ENCODE peak calls at places on chromosomes 16 and 17, in ten cellular contexts. C is endothelial cell, V is lower leg skin, T is RWPE2, S is astrocyte of the spinal cord, L is psoas muscle, E is esophagus squamous epithelium, Z is upper lobe of right lung, Q is uterus, R is fibroblast of pulmonary artery. H is an unnamed sample.
A peak's percentile ranks its signal among the peaks of the same experiment; 100 is the strongest.

GRCh38 chr17:45740553-45741330 is 43.4 kb upstream of the CRHR1 start:
- DNase-seq in C (peak; percentile 37), E (no peak), R (peak; percentile 5), Z (no peak), L (peak; percentile 67), V (no peak), T (no peak), S (peak; percentile 9), Q (peak; percentile 21), H (no peak)

GRCh38 chr17:59786536-59787319 is 79.3 kb downstream of the VMP1 start:
- DNase-seq in L (no peak), T (peak; percentile 84), E (peak; percentile 39), Q (peak; percentile 33), C (no peak), Z (no peak), V (peak; percentile 84), S (peak; percentile 100), R (peak; percentile 100), H (no peak)

GRCh38 chr16:5412721-5413120 is 315.1 kb upstream of the EEF2KMT start:
- DNase-seq in C (peak; percentile 18), T (no peak), L (no peak), S (no peak), E (no peak), V (no peak), Z (no peak), Q (no peak), R (no peak), H (no peak)

GRCh38 chr16:56847173-56847948 is 17.6 kb upstream of the SLC12A3 start:
- DNase-seq in L (no peak), S (no peak), C (no peak), T (no peak), R (no peak), Z (no peak), Q (peak; percentile 33), V (no peak), E (no peak), H (no peak)

GRCh38 chr16:88649924-88650748 is 717 bp downstream of the CYBA start:
- DNase-seq in Q (no peak), S (no peak), C (no peak), T (no peak), L (no peak), Z (peak; percentile 84), R (peak; percentile 22), E (no peak), V (no peak), H (no peak)

GRCh38 chr17:82030470-82031302 is 792 bp upstream of the RAC3 start:
- DNase-seq in R (peak; percentile 89), C (peak; percentile 92), T (no peak), L (peak; percentile 94), Z (peak; percentile 93), E (no peak), S (peak; percentile 84), V (peak; percentile 67), Q (peak; percentile 81), H (peak; percentile 93)

GRCh38 chr17:41522301-41523224 is 3.9 kb upstream of the KRT15 start:
- DNase-seq in Q (no peak), V (no peak), R (no peak), E (no peak), S (no peak), Z (no peak), L (no peak), T (no peak), C (no peak), H (no peak)

GRCh38 chr17:52106070-52106469 is 52.4 kb downstream of the CA10 start:
- DNase-seq in E (no peak), S (no peak), Z (no peak), R (no peak), T (no peak), L (no peak), C (no peak), Q (no peak), V (no peak), H (no peak)

GRCh38 chr16:50568187-50568830 is 20.1 kb downstream of the NKD1 start:
- DNase-seq in E (no peak), Q (no peak), V (no peak), L (no peak), S (no peak), T (no peak), C (no peak), Z (peak; percentile 32), R (no peak), H (no peak)

GRCh38 chr17:45147581-45148182 is 593 bp upstream of the HEXIM1 start:
- DNase-seq in Z (peak; percentile 91), V (peak; percentile 79), T (no peak), Q (peak; percentile 83), E (no peak), R (peak; percentile 97), C (peak; percentile 71), S (peak; percentile 97), L (peak; percentile 93), H (peak; percentile 79)

GRCh38 chr16:85944572-85945423 is 45.8 kb downstream of the IRF8 start:
- DNase-seq in C (no peak), L (no peak), E (no peak), Q (no peak), S (no peak), V (no peak), R (no peak), Z (no peak), T (no peak), H (no peak)

GRCh38 chr16:15903960-15904359 is 15.6 kb upstream of the CEP20 start:
- DNase-seq in R (no peak), Q (no peak), E (no peak), L (no peak), V (no peak), Z (no peak), T (no peak), C (no peak), S (no peak), H (no peak)

GRCh38 chr17:58520843-58521430 is 6.5 kb upstream of the MTMR4 start:
- DNase-seq in R (peak; percentile 34), L (no peak), S (no peak), Z (no peak), C (peak; percentile 53), E (no peak), Q (no peak), T (no peak), V (no peak), H (no peak)

GRCh38 chr17:64547354-64547753 is 40.6 kb downstream of the CEP95 start:
- DNase-seq in R (no peak), V (no peak), T (no peak), Q (no peak), L (no peak), C (no peak), S (no peak), E (no peak), Z (no peak), H (no peak)

GRCh38 chr17:21191698-21192097 is 22.3 kb downstream of the TMEM11 start:
- DNase-seq in L (no peak), C (no peak), S (no peak), T (no peak), E (no peak), R (no peak), Q (no peak), V (no peak), Z (no peak), H (no peak)

GRCh38 chr17:73140531-73140930 is 24.3 kb upstream of the SSTR2 start:
- DNase-seq in Q (no peak), L (no peak), E (no peak), C (no peak), T (no peak), S (no peak), R (no peak), Z (no peak), V (no peak), H (no peak)
- TF ChIP-seq CTCF in Q (no peak), L (no peak), E (no peak), C (no peak), T (no peak), S (no peak), R (no peak), Z (no peak), V (no peak), H (no peak)

DNA sequence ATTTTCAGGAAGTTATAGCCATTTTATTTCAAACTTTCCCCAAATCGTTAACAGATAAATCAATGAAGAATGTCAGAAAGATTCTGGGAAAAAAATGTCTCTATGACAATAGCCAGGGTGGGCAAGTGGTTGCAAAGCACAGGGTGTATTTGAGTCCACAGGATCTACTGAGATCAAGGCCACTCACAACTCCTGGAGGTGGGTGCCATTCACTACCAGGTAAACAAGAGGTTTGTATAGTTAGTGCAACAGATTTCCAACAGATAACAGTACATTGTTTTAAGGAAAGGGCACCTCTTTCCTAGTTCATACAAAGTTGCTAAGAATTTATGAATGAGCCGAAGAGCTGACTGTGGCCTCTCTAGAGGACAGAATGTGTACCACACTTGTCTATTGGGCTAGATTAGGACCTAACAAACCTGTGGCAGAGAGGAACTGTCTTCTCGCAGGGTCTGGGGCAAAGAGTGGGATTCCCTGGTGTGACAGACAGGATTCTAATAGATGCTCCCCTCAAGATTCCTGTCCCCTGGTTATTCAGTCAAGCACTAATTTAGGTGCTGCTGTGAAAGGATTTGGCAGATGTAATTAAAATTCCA is 52.0 kb upstream of the ZNF629 start:
- DNase-seq in T (no peak), V (no peak), Z (no peak), C (no peak), R (no peak), L (no peak), E (no peak), S (no peak), Q (no peak), H (no peak)
- TF ChIP-seq CTCF in T (no peak), V (no peak), Z (no peak), C (no peak), R (peak; percentile 7), L (no peak), E (no peak), S (no peak), Q (no peak), H (no peak)

DNA sequence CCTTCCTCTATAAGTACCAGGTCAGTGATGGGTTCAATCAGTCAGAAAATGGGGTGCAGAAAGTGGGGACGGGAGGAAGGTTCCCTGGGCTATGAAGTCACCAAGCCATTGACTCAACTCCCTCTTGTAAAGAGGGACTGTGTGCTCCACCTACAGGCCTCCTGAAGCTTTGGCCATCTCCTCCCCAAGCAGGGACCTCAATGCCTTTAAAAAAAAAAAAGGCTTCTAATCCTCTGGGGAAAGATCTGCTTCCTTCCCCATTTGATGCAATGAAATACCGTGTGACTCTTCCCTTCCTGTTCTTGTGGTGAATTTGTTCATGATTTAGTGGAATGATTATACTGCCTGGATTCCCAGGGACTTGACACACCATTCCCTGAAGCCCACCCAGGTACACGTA is 30.8 kb downstream of the VWA3A start:
- DNase-seq in L (no peak), C (no peak), E (no peak), R (peak; percentile 6), T (no peak), Q (no peak), S (no peak), Z (no peak), V (no peak), H (no peak)
- TF ChIP-seq CTCF in L (no peak), C (no peak), E (no peak), R (no peak), T (no peak), Q (no peak), S (no peak), Z (peak; percentile 8), V (no peak), H (no peak)

DNA sequence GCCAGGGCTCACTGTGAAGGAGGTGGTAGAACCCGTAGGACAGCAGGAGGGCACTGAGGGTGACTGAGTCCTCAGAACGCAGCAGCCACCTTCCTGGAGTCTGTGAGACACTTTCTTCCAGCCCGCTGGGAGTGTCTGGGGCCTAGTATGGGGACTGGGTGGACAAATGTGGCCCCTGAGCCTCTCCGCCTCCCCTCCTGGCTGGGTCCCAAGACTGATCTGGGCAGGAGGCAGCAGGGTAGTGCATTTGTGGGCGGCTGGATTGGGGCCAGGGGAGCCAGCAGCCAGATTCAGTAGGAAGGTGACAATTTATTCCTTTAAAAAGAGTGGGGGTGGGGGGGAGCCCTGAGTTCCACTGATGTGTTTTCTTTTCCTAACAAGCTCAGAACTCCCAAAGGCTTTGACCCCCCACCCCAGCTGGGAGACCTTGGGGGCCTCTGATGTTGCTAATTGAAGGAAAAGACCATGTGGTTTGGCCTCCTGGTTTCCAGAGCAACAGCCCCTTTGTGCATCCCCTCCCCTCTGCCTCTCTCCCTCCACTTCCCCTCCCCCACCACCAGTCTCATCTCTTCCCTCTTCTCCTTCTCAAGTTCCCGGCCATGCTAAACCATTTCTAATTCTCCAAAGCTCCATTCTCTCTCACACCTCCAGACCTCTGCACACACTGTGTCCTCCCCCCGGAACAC is 4.4 kb downstream of the CLEC19A start:
- DNase-seq in C (no peak), V (no peak), E (no peak), Z (no peak), R (no peak), T (no peak), L (no peak), S (no peak), Q (no peak), H (no peak)
- TF ChIP-seq CTCF in C (no peak), V (no peak), E (no peak), Z (no peak), R (no peak), T (no peak), L (no peak), S (no peak), Q (no peak), H (no peak)

H was measured in mesothelial cell of epicardium.